ENCODE peak calls at places on chromosomes 16 and 17, in seven cellular contexts. Q is HepG2, Z is HCT116, Y is GM12878, V is SK-N-SH, D is K562, U is H1. F is an unnamed sample.

GRCh38 chr17:74473294-74473693 is 6.9 kb downstream of the CD300A start:
- DNase-seq in D (no peak), Z (no peak), U (no peak), Y (no peak), V (no peak), Q (no peak), F (no peak)

GRCh38 chr17:80599546-80600305 is 55.1 kb downstream of the RPTOR start:
- DNase-seq in U (no peak), Y (no peak), Z (no peak), D (peak; percentile 35), V (no peak), Q (peak; percentile 89), F (no peak)

GRCh38 chr16:27020031-27020430 is 46.7 kb upstream of the C16orf82 start:
- DNase-seq in V (no peak), Z (no peak), D (no peak), Q (no peak), U (no peak), Y (no peak), F (no peak)

GRCh38 chr17:691423-691822 is 23.2 kb downstream of the VPS53 start:
- DNase-seq in Z (no peak), Q (no peak), U (no peak), V (no peak), D (no peak), Y (no peak), F (no peak)

GRCh38 chr17:62110923-62111484 is 45.9 kb upstream of the MED13 start:
- DNase-seq in Z (no peak), V (no peak), Y (no peak), D (no peak), U (no peak), Q (no peak), F (no peak)

GRCh38 chr17:78818932-78819331 is 21.7 kb downstream of the USP36 start:
- DNase-seq in V (peak; percentile 51), Y (no peak), Q (no peak), U (no peak), Z (no peak), D (peak; percentile 27), F (no peak)

GRCh38 chr17:35774499-35774898 is 13.8 kb downstream of the C17orf50 start:
- DNase-seq in Y (no peak), Q (no peak), V (peak; percentile 85), U (no peak), D (no peak), Z (no peak), F (no peak)

GRCh38 chr17:82153745-82154375 is 55.8 kb upstream of the FASN start:
- DNase-seq in Y (no peak), Z (peak; percentile 54), Q (peak; percentile 74), V (peak; percentile 97), D (peak; percentile 88), U (peak; percentile 94), F (peak; percentile 94)

GRCh38 chr16:3716831-3717234 is 491 bp downstream of the TRAP1 start:
- DNase-seq in D (peak; percentile 58), Y (no peak), Q (no peak), V (peak; percentile 69), U (no peak), Z (no peak), F (peak; percentile 25)

GRCh38 chr17:29590979-29591736 is 1.7 kb upstream of the GIT1 start:
- DNase-seq in D (peak; percentile 80), Y (no peak), Z (peak; percentile 48), V (peak; percentile 83), U (no peak), Q (peak; percentile 58), F (no peak)

GRCh38 chr16:5442054-5442453 is 344.5 kb upstream of the EEF2KMT start:
- DNase-seq in Q (no peak), V (no peak), Z (no peak), D (no peak), U (no peak), Y (no peak), F (no peak)

GRCh38 chr16:2686912-2687507 is 4.7 kb downstream of the KCTD5 start:
- DNase-seq in Q (no peak), D (peak; percentile 44), V (no peak), Y (peak; percentile 34), U (no peak), Z (no peak), F (no peak)

GRCh38 chr17:12522743-12523181 is 142.9 kb upstream of the MYOCD start:
- DNase-seq in Q (peak; percentile 29), Z (no peak), D (no peak), U (no peak), Y (no peak), V (no peak), F (peak; percentile 62)

GRCh38 chr17:38798614-38799500 is 499 bp downstream of the PIP4K2B start:
- DNase-seq in D (peak; percentile 61), Q (peak; percentile 27), U (no peak), Z (no peak), V (peak; percentile 78), Y (no peak), F (peak; percentile 57)

GRCh38 chr16:10502766-10503165 is 77.6 kb downstream of the EMP2 start:
- DNase-seq in V (no peak), Z (no peak), Y (no peak), D (no peak), Q (no peak), U (no peak), F (no peak)

GRCh38 chr17:56966277-56966676 is 5.4 kb upstream of the COIL start:
- DNase-seq in Q (no peak), D (no peak), Y (no peak), U (no peak), Z (no peak), V (no peak), F (no peak)

GRCh38 chr17:39264119-39264518 is 38.4 kb upstream of the STAC2 start:
- DNase-seq in D (no peak), V (no peak), U (no peak), Q (no peak), Z (no peak), Y (no peak), F (no peak)

GRCh38 chr17:80082403-80083135 is 18.8 kb upstream of the GAA start:
- DNase-seq in Y (no peak), U (peak; percentile 86), Z (peak; percentile 75), Q (peak; percentile 78), V (peak; percentile 94), D (peak; percentile 73), F (peak; percentile 88)

GRCh38 chr17:35265071-35265470 is 22.2 kb downstream of the SLFN5 start:
- DNase-seq in Q (no peak), V (no peak), D (no peak), U (no peak), Z (no peak), Y (no peak), F (no peak)

GRCh38 chr17:76541739-76542450 is 2.1 kb downstream of the PRCD start:
- DNase-seq in U (no peak), V (no peak), Y (no peak), D (no peak), Z (no peak), Q (no peak), F (no peak)
- TF ChIP-seq JUND in U (no peak), V (no peak), Y (no peak), D (no peak), Z (no peak), Q (no peak), F (no peak)

GRCh38 chr17:8857919-8858318 is 9.6 kb downstream of the PIK3R6 start:
- DNase-seq in U (no peak), Q (no peak), Y (peak; percentile 95), V (no peak), Z (no peak), D (no peak), F (no peak)
- TF ChIP-seq JUND in U (no peak), Q (no peak), Y (no peak), V (no peak), Z (no peak), D (no peak), F (no peak)

GRCh38 chr17:68305132-68305531 is 13.8 kb downstream of the ARSG start:
- DNase-seq in D (no peak), Z (no peak), V (no peak), Q (no peak), U (no peak), Y (no peak), F (no peak)
- TF ChIP-seq JUND in D (no peak), Z (no peak), V (no peak), Q (no peak), U (no peak), Y (no peak), F (no peak)

GRCh38 chr16:89711601-89712475 is 8.9 kb downstream of the VPS9D1 start:
- DNase-seq in D (peak; percentile 88), Z (peak; percentile 73), Y (no peak), Q (no peak), U (peak; percentile 91), V (peak; percentile 100), F (peak; percentile 90)
- TF ChIP-seq JUND in D (no peak), Z (no peak), Y (no peak), Q (no peak), U (no peak), V (no peak), F (no peak)

DNA sequence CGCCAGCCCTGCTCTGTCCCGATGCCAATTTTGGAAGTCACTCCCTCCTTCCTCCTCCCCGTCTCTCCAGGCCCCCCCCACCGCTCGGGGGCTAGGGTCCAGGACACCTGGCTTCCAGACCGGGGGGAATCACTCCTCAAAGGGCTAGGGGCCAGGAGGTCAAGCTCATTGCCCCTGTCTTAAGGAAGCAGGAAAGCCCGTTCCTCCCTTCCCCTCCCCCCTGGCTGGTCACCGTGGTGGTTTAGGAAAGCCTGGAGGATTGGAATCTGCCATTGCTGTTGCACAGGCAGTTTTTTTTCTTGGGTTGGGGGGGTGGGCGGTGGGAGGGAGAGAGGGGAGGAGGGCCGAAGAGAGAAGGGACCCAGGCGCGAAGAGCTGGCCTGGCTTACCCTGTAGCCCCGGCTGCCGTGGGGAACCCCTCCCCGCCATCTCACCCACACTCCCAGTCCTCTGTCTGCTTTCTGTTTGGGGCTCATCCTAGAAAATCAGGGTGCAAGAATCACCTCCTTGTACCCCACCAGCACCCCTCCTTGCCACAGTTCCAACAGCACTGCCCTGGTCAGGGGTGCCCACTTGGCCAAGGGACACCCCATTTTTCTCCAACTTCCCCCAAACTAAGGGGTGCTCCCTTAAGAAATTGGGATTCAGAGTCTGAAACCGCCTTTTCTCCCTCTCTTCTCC is 2.9 kb upstream of the BCL6B start:
- DNase-seq in D (peak; percentile 58), U (peak; percentile 69), Y (no peak), Z (no peak), V (peak; percentile 90), Q (no peak), F (peak; percentile 60)
- TF ChIP-seq JUND in D (no peak), U (no peak), Y (no peak), Z (no peak), V (no peak), Q (no peak), F (no peak)

GRCh38 chr16:87203060-87203656 is 114.0 kb downstream of the C16orf95 start:
- DNase-seq in Y (no peak), U (peak; percentile 92), V (peak; percentile 84), Z (peak; percentile 85), Q (peak; percentile 69), D (peak; percentile 86), F (peak; percentile 83)

GRCh38 chr16:87202346-87202745 is 114.8 kb downstream of the C16orf95 start:
- DNase-seq in Z (no peak), D (no peak), V (no peak), Q (no peak), Y (no peak), U (no peak), F (no peak)

GRCh38 chr16:87200637-87201036 is 116.6 kb downstream of the C16orf95 start:
- DNase-seq in Q (no peak), V (no peak), Z (no peak), Y (no peak), U (no peak), D (no peak), F (no peak)

GRCh38 chr16:87201052-87201451 is 116.1 kb downstream of the C16orf95 start:
- DNase-seq in U (no peak), Z (no peak), Y (no peak), Q (no peak), D (no peak), V (no peak), F (no peak)

GRCh38 chr16:87201777-87202176 is 115.4 kb downstream of the C16orf95 start:
- DNase-seq in Z (no peak), D (no peak), V (no peak), Y (no peak), U (no peak), Q (no peak), F (no peak)
- TF ChIP-seq JUND in Z (no peak), D (no peak), V (no peak), Y (no peak), U (no peak), Q (no peak), F (no peak)